ENCODE peak calls at places on chromosomes 5 and 9, in seven cellular contexts. One of them, this sample, is unnamed.

GRCh38 chr9:116466289-116467012 is 220.7 kb upstream of the TRIM32 start:
- DNase-seq in RWPE2: no peak
- DNase-seq in LNCaP clone FGC: no peak
- DNase-seq in GM20000: no peak
- DNase-seq in GM13976: no peak
- DNase-seq in tibial artery: no peak
- DNase-seq in uterus: no peak
- DNase-seq in this sample: no peak

GRCh38 chr9:80326105-80326504 is 754.3 kb downstream of the TLE4 start:
- DNase-seq in RWPE2: no peak
- DNase-seq in LNCaP clone FGC: no peak
- DNase-seq in GM20000: no peak
- DNase-seq in GM13976: no peak
- DNase-seq in tibial artery: no peak
- DNase-seq in uterus: no peak
- DNase-seq in this sample: no peak

GRCh38 chr5:142175461-142176142 is 67.0 kb downstream of the NDFIP1 start:
- DNase-seq in RWPE2: no peak
- DNase-seq in LNCaP clone FGC: no peak
- DNase-seq in GM20000: no peak
- DNase-seq in GM13976: no peak
- DNase-seq in tibial artery: no peak
- DNase-seq in uterus: no peak
- DNase-seq in this sample: no peak

GRCh38 chr9:19174127-19174921 is 47.0 kb upstream of the PLIN2 start:
- DNase-seq in RWPE2: no peak
- DNase-seq in LNCaP clone FGC: peak
- DNase-seq in GM20000: peak
- DNase-seq in GM13976: peak
- DNase-seq in tibial artery: peak
- DNase-seq in uterus: peak
- DNase-seq in this sample: no peak

GRCh38 chr5:145938699-145939531 is 2.5 kb downstream of the SH3RF2 start:
- DNase-seq in RWPE2: no peak
- DNase-seq in LNCaP clone FGC: no peak
- DNase-seq in GM20000: no peak
- DNase-seq in GM13976: no peak
- DNase-seq in tibial artery: no peak
- DNase-seq in uterus: no peak
- DNase-seq in this sample: no peak

GRCh38 chr9:70594546-70594945 is 180.1 kb upstream of the KLF9 start:
- DNase-seq in RWPE2: no peak
- DNase-seq in LNCaP clone FGC: no peak
- DNase-seq in GM20000: no peak
- DNase-seq in GM13976: no peak
- DNase-seq in tibial artery: no peak
- DNase-seq in uterus: no peak
- DNase-seq in this sample: no peak

GRCh38 chr9:116223926-116224325 is 70.3 kb downstream of the PAPPA start:
- DNase-seq in RWPE2: no peak
- DNase-seq in LNCaP clone FGC: no peak
- DNase-seq in GM20000: no peak
- DNase-seq in GM13976: no peak
- DNase-seq in tibial artery: no peak
- DNase-seq in uterus: no peak
- DNase-seq in this sample: no peak

GRCh38 chr5:72951850-72952468 is 3.9 kb upstream of the FCHO2 start:
- DNase-seq in RWPE2: no peak
- DNase-seq in LNCaP clone FGC: no peak
- DNase-seq in GM20000: no peak
- DNase-seq in GM13976: no peak
- DNase-seq in tibial artery: no peak
- DNase-seq in uterus: no peak
- DNase-seq in this sample: no peak

GRCh38 chr5:180130291-180130869 is 58.8 kb upstream of the RNF130 start:
- DNase-seq in RWPE2: no peak
- DNase-seq in LNCaP clone FGC: no peak
- DNase-seq in GM20000: no peak
- DNase-seq in GM13976: no peak
- DNase-seq in tibial artery: no peak
- DNase-seq in uterus: no peak
- DNase-seq in this sample: no peak

GRCh38 chr5:74865293-74865798 is 841 bp downstream of the FAM169A start:
- DNase-seq in RWPE2: no peak
- DNase-seq in LNCaP clone FGC: no peak
- DNase-seq in GM20000: peak
- DNase-seq in GM13976: no peak
- DNase-seq in tibial artery: no peak
- DNase-seq in uterus: no peak
- DNase-seq in this sample: no peak

GRCh38 chr5:169547508-169547907 is 36.1 kb upstream of the SPDL1 start:
- DNase-seq in RWPE2: no peak
- DNase-seq in LNCaP clone FGC: no peak
- DNase-seq in GM20000: no peak
- DNase-seq in GM13976: no peak
- DNase-seq in tibial artery: peak
- DNase-seq in uterus: no peak
- DNase-seq in this sample: no peak

GRCh38 chr5:54820346-54820745 is 165.0 kb downstream of the ESM1 start:
- DNase-seq in RWPE2: no peak
- DNase-seq in LNCaP clone FGC: no peak
- DNase-seq in GM20000: no peak
- DNase-seq in GM13976: no peak
- DNase-seq in tibial artery: no peak
- DNase-seq in uterus: no peak
- DNase-seq in this sample: no peak

DNA sequence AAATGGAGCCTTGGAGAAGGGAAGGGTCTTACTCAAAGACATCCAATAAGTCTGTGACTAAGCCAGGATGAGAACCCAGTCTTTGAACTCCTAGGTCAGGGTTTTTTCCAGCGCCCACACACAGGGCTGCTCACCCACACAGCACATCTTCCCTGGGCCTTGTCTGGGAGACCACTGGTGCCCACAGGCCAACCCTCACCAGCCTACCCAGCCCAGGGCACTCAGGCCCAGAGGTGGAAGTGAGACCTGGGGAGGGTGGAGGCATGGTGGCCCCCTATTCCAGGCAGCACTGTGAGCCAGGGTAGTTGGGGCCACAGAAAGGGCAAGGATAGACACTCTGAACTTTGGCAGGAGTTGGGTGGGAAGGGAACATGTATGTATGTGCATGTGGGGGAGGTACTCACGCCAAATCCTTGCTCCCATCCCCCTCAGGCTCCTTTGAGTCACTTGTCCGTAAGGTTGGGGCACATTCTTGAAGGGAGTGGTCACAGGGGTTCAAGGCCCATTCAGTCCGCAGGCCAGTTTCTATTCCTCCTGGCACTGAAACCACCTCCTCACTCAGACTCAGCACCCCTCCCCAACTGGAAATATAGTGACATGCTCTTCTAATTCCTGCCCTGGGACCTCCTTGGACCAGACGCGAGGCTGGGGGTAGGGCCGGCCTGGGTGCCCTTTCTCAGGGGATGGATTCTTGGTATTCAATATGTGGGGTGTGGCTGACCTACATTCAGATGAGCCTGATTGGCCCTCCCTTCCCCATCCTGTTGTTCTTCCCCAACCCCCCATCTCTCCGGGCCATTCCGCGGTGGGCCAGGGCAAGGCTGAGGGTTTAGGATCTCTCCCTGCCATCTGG is 2.9 kb upstream of the SLC4A9 start:
- DNase-seq in RWPE2: no peak
- DNase-seq in LNCaP clone FGC: no peak
- DNase-seq in GM20000: no peak
- DNase-seq in GM13976: no peak
- DNase-seq in tibial artery: no peak
- DNase-seq in uterus: no peak
- DNase-seq in this sample: no peak
- TF ChIP-seq CTCF in RWPE2: no peak
- TF ChIP-seq CTCF in LNCaP clone FGC: no peak
- TF ChIP-seq CTCF in GM20000: no peak
- TF ChIP-seq CTCF in GM13976: no peak
- TF ChIP-seq CTCF in tibial artery: no peak
- TF ChIP-seq CTCF in uterus: no peak
- TF ChIP-seq CTCF in this sample: no peak

GRCh38 chr5:63401434-63402046 is 560.7 kb downstream of the HTR1A start:
- DNase-seq in RWPE2: no peak
- DNase-seq in LNCaP clone FGC: peak
- DNase-seq in GM20000: peak
- DNase-seq in GM13976: peak
- DNase-seq in tibial artery: peak
- DNase-seq in uterus: no peak
- DNase-seq in this sample: no peak
- TF ChIP-seq CTCF in RWPE2: peak
- TF ChIP-seq CTCF in LNCaP clone FGC: peak
- TF ChIP-seq CTCF in GM20000: peak
- TF ChIP-seq CTCF in GM13976: peak
- TF ChIP-seq CTCF in tibial artery: peak
- TF ChIP-seq CTCF in uterus: no peak
- TF ChIP-seq CTCF in this sample: peak

DNA sequence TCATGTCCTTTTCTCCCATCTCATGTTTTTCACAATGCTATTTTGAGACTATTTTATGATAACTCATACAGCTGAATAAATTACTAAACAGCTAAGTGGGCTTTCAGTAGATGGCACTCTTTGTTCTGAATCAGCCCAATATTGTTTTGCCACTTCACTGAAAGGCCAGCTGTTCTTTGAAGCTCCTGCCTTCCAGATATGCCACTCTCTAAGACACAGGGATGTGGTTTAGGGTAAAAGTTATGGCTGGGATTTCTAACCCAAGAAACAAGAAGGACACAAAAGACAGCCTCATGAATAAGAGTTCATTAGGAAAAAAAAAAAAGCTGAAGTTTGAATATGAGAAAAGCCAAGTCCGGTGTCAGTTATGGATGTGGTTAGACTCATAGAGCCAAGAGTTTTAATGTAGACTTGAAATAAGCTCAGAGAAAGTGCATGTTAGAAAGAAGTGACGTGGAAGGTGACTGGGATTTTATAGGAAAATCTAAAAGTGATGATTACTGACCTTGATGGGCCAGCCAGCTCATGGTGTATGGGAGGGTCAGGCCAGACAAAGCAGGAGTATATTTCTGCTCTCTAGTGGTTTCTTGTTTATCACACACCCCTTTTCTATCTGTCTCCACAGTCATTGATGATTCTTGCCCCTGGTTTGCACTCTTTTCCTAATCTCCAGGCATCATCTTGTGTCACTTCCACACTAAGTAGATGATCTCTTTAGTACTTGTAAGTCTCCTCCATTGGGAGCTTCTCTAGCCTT is 488.5 kb downstream of the NR2F1-AS1 start:
- DNase-seq in RWPE2: no peak
- DNase-seq in LNCaP clone FGC: no peak
- DNase-seq in GM20000: no peak
- DNase-seq in GM13976: no peak
- DNase-seq in tibial artery: no peak
- DNase-seq in uterus: no peak
- DNase-seq in this sample: no peak
- TF ChIP-seq CTCF in RWPE2: peak
- TF ChIP-seq CTCF in LNCaP clone FGC: peak
- TF ChIP-seq CTCF in GM20000: no peak
- TF ChIP-seq CTCF in GM13976: no peak
- TF ChIP-seq CTCF in tibial artery: no peak
- TF ChIP-seq CTCF in uterus: peak
- TF ChIP-seq CTCF in this sample: peak

GRCh38 chr9:16266648-16267276 is 603.7 kb downstream of the BNC2 start:
- DNase-seq in RWPE2: no peak
- DNase-seq in LNCaP clone FGC: no peak
- DNase-seq in GM20000: no peak
- DNase-seq in GM13976: no peak
- DNase-seq in tibial artery: no peak
- DNase-seq in uterus: no peak
- DNase-seq in this sample: no peak
- TF ChIP-seq CTCF in RWPE2: peak
- TF ChIP-seq CTCF in LNCaP clone FGC: peak
- TF ChIP-seq CTCF in GM20000: peak
- TF ChIP-seq CTCF in GM13976: peak
- TF ChIP-seq CTCF in tibial artery: peak
- TF ChIP-seq CTCF in uterus: no peak
- TF ChIP-seq CTCF in this sample: peak

DNA sequence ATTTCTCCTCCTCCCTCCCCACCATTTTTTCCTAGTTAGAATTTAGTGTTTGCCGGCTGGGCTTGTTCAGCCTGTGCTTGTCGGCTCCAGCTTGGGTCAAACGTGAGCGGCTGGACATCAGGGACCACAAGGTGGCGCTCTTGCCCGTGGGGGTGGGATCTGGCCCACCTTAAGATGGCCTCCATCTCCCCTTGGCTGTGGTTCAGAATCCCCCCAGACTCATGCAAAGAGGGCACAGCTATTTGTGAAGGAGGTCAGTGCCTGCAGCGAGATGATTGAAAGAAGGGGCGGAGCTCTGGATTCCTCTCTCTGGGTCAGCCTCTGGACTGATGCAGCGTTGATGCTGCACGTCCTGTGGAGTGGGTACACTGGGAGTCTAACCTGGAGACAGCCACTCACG is 283.3 kb upstream of the TUT7 start:
- DNase-seq in RWPE2: no peak
- DNase-seq in LNCaP clone FGC: no peak
- DNase-seq in GM20000: no peak
- DNase-seq in GM13976: no peak
- DNase-seq in tibial artery: no peak
- DNase-seq in uterus: peak
- DNase-seq in this sample: no peak
- TF ChIP-seq CTCF in RWPE2: peak
- TF ChIP-seq CTCF in LNCaP clone FGC: peak
- TF ChIP-seq CTCF in GM20000: no peak
- TF ChIP-seq CTCF in GM13976: peak
- TF ChIP-seq CTCF in tibial artery: peak
- TF ChIP-seq CTCF in uterus: peak
- TF ChIP-seq CTCF in this sample: peak

GRCh38 chr9:36204906-36205547 is 14.3 kb downstream of the CLTA start:
- DNase-seq in RWPE2: no peak
- DNase-seq in LNCaP clone FGC: no peak
- DNase-seq in GM20000: no peak
- DNase-seq in GM13976: no peak
- DNase-seq in tibial artery: no peak
- DNase-seq in uterus: no peak
- DNase-seq in this sample: no peak
- TF ChIP-seq CTCF in RWPE2: peak
- TF ChIP-seq CTCF in LNCaP clone FGC: peak
- TF ChIP-seq CTCF in GM20000: no peak
- TF ChIP-seq CTCF in GM13976: no peak
- TF ChIP-seq CTCF in tibial artery: no peak
- TF ChIP-seq CTCF in uterus: no peak
- TF ChIP-seq CTCF in this sample: peak

GRCh38 chr5:30804739-30805313 is 388.7 kb upstream of the CDH6 start:
- DNase-seq in RWPE2: no peak
- DNase-seq in LNCaP clone FGC: no peak
- DNase-seq in GM20000: no peak
- DNase-seq in GM13976: no peak
- DNase-seq in tibial artery: no peak
- DNase-seq in uterus: no peak
- DNase-seq in this sample: no peak
- TF ChIP-seq CTCF in RWPE2: no peak
- TF ChIP-seq CTCF in LNCaP clone FGC: peak
- TF ChIP-seq CTCF in GM20000: no peak
- TF ChIP-seq CTCF in GM13976: no peak
- TF ChIP-seq CTCF in tibial artery: no peak
- TF ChIP-seq CTCF in uterus: no peak
- TF ChIP-seq CTCF in this sample: peak

This sample was measured in D721Med.